ENCODE peak calls at places on chromosomes 5 and 9, in five cellular contexts. B, E, V, H and T are unnamed samples.

GRCh38 chr5:146313027-146313426 is 25.6 kb upstream of the POU4F3 start:
- DNase-seq in B (no peak), E (no peak), V (no peak), H (no peak), T (no peak)

GRCh38 chr9:92647671-92648446 is 22.1 kb downstream of the IPPK start:
- DNase-seq in B (no peak), E (no peak), V (no peak), H (no peak), T (no peak)

GRCh38 chr5:136174021-136174659 is 18.8 kb downstream of the SMIM32 start:
- DNase-seq in B (no peak), E (peak; percentile 67), V (peak; percentile 64), H (peak; percentile 12), T (no peak)

GRCh38 chr9:120435066-120435465 is 144.9 kb downstream of the CDK5RAP2 start:
- DNase-seq in B (no peak), E (no peak), V (no peak), H (no peak), T (no peak)

GRCh38 chr5:673140-673836 is 19.9 kb downstream of the TPPP start:
- DNase-seq in B (peak; percentile 45), E (no peak), V (no peak), H (no peak), T (no peak)

GRCh38 chr9:114218264-114219120 is 63.2 kb downstream of the COL27A1 start:
- DNase-seq in B (no peak), E (no peak), V (no peak), H (no peak), T (no peak)

GRCh38 chr5:43017438-43017820 is 22.7 kb downstream of the ANXA2R start:
- DNase-seq in B (no peak), E (peak; percentile 35), V (no peak), H (no peak), T (no peak)

GRCh38 chr5:63398346-63398745 is 563.9 kb downstream of the HTR1A start:
- DNase-seq in B (no peak), E (no peak), V (no peak), H (no peak), T (peak; percentile 21)

GRCh38 chr9:2039294-2040180 is 24.4 kb downstream of the SMARCA2 start:
- DNase-seq in B (no peak), E (no peak), V (no peak), H (no peak), T (no peak)

GRCh38 chr9:37730256-37730655 is 23.3 kb upstream of the TRMT10B start:
- DNase-seq in B (no peak), E (no peak), V (no peak), H (no peak), T (no peak)

GRCh38 chr9:136418182-136419091 is 8.0 kb downstream of the PMPCA start:
- DNase-seq in B (no peak), E (no peak), V (no peak), H (no peak), T (no peak)

GRCh38 chr9:126606483-126606870 is 7.3 kb upstream of the LMX1B start:
- DNase-seq in B (no peak), E (no peak), V (no peak), H (no peak), T (no peak)

GRCh38 chr5:421287-421880 is 21.6 kb upstream of the EXOC3 start:
- DNase-seq in B (no peak), E (no peak), V (no peak), H (no peak), T (no peak)

GRCh38 chr9:98809311-98810105 is 2.0 kb downstream of the GALNT12 start:
- DNase-seq in B (no peak), E (no peak), V (peak; percentile 37), H (no peak), T (no peak)

GRCh38 chr5:95617057-95617456 is 2.8 kb upstream of the GPR150 start:
- DNase-seq in B (no peak), E (no peak), V (no peak), H (peak; percentile 73), T (no peak)
- TF ChIP-seq ATF2 in B (no peak), E (no peak), V (no peak), H (peak; percentile 72), T (no peak)

DNA sequence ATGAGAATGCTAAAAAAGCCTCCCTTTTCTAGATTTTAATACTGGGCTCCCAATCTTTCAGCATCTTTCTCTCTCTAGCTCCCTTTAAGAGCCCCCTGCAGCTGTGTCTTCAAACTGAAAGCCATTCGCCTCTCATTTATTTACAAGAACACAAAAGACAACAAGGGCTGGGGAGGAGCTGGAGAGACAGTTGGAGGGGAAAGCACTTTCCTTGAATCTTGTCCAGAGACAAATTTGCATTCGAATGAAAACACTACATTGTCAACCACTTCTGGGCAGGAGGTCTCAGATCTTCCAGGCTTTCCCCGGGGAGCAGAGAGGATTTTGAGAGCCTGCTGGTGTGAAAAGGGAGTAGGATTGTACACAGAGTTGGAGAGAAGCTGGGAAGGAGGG is 518.3 kb downstream of the CTNND2 start:
- DNase-seq in B (peak; percentile 69), E (no peak), V (no peak), H (no peak), T (peak; percentile 47)
- TF ChIP-seq ATF3 in B (no peak), E (no peak), V (no peak), H (no peak), T (no peak)

DNA sequence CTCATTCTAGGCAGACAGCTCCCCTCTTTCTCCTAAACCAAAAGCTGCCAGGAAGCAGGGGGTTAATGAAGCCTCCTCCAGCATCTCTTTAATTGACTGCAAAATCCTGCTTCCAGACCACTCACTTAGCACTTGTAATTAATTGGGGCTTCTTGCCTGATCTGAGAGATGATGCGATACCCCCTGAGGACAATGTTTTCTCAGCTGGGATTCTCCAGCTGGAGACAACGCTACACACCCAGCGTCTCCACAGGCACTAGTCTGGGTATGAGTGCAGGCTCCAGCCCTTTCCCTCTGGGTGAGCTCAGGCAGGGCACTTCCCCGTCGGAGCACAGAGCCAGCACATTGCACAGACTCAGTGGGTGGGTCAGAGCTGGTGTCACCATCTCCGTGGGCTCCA is 16.1 kb downstream of the CPLX2 start:
- DNase-seq in B (no peak), E (no peak), V (no peak), H (no peak), T (no peak)
- TF ChIP-seq ATF2 in B (no peak), E (no peak), V (no peak), H (no peak), T (no peak)

DNA sequence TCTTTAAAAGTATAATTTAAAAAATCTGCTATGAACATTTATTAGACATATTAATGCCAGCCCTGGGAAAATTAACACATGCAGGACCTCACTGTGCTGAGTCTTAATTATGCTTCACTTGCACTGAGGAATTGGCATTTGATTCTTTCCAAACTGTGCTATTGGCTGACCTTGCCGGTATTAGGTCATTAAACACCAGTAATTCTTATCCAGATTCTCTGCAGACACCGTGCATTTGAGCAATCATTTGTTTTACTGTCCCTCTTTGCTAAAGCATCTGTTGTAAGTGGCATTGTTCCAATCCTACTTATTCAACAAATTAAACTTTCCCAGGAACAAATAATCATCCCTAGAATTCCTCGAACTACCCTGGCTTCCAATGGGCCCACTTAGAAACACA is 144.9 kb downstream of the SLC12A2 start:
- DNase-seq in B (no peak), E (no peak), V (no peak), H (no peak), T (no peak)
- TF ChIP-seq ATF3 in B (no peak), E (no peak), V (no peak), H (no peak), T (no peak)

DNA sequence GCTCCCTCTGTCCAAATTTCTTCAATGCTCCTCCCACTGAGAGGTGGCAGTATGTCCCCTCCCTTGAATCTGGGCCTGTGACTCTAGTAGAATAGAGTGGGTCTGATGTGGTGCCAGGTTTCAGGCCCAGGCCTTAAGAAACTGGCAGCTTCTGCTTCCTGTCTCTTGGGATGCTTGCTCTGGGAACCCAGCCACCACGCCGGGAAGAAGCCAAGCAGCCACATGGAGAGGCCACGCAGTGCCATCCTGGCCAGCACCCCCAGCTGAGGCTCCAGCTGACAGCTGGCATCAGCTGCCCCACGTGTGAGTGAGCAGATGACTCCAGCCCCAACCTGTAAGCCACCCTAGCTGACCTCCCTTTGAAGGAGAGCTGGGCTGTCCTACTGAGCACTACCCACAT is 7.3 kb upstream of the TSPAN17 start:
- DNase-seq in B (no peak), E (no peak), V (no peak), H (no peak), T (no peak)
- TF ChIP-seq ATF2 in B (no peak), E (no peak), V (no peak), H (no peak), T (no peak)

GRCh38 chr9:13411827-13412226 is 132.3 kb upstream of the MPDZ start:
- DNase-seq in B (no peak), E (no peak), V (no peak), H (no peak), T (no peak)
- TF ChIP-seq ATF3 in B (no peak), E (no peak), V (no peak), H (no peak), T (no peak)